ENCODE peak calls at places on chromosomes 7 and 10, in five cellular contexts. W is AG04449; I is naive thymus-derived CD4-positive, alpha-beta T cell; G is choroid plexus epithelial cell; V is GOT3. O is an unnamed sample.

GRCh38 chr7:1894906-1895663 is 225.0 kb downstream of the ELFN1 start:
- DNase-seq in W (no peak), I (no peak), G (no peak), V (no peak), O (no peak)

GRCh38 chr7:45716380-45717203 is 142.4 kb downstream of the ADCY1 start:
- DNase-seq in W (no peak), I (no peak), G (no peak), V (no peak), O (no peak)

GRCh38 chr10:127398967-127399350 is 150.2 kb upstream of the NPS start:
- DNase-seq in W (no peak), I (no peak), G (no peak), V (no peak), O (peak)

GRCh38 chr7:8216291-8216690 is 45.7 kb downstream of the ICA1 start:
- DNase-seq in W (no peak), I (no peak), G (no peak), V (no peak), O (no peak)

GRCh38 chr10:102119417-102120141 is 589 bp downstream of the LDB1 start:
- DNase-seq in W (no peak), I (peak), G (peak), V (no peak), O (no peak)

GRCh38 chr10:114648368-114648767 is 9.7 kb downstream of the ABLIM1 start:
- DNase-seq in W (peak), I (no peak), G (peak), V (no peak), O (peak)

GRCh38 chr7:1927942-1928341 is 257.9 kb downstream of the ELFN1 start:
- DNase-seq in W (no peak), I (no peak), G (no peak), V (no peak), O (no peak)

GRCh38 chr7:33724201-33724600 is 181.1 kb upstream of the BMPER start:
- DNase-seq in W (no peak), I (no peak), G (no peak), V (no peak), O (no peak)

GRCh38 chr7:156062286-156062685 is 250.0 kb upstream of the SHH start:
- DNase-seq in W (no peak), I (no peak), G (no peak), V (no peak), O (no peak)

GRCh38 chr10:1643911-1644810 is 93.2 kb downstream of the ADARB2 start:
- DNase-seq in W (no peak), I (no peak), G (no peak), V (no peak), O (no peak)

GRCh38 chr10:35268323-35268722 is 68.0 kb upstream of the CCNY start:
- DNase-seq in W (no peak), I (no peak), G (no peak), V (no peak), O (no peak)

GRCh38 chr7:74059681-74060588 is 23.7 kb upstream of the LIMK1 start:
- DNase-seq in W (no peak), I (no peak), G (no peak), V (no peak), O (peak)

GRCh38 chr10:35626971-35627507 is 15.1 kb downstream of the FZD8 start:
- DNase-seq in W (no peak), I (no peak), G (peak), V (no peak), O (peak)

GRCh38 chr7:83611776-83612175 is 37.2 kb downstream of the SEMA3E start:
- DNase-seq in W (no peak), I (no peak), G (no peak), V (no peak), O (no peak)

GRCh38 chr7:134702366-134703240 is 56.0 kb downstream of the BPGM start:
- DNase-seq in W (no peak), I (no peak), G (peak), V (no peak), O (peak)

GRCh38 chr10:120979435-120980315 is 128.5 kb downstream of the WDR11 start:
- DNase-seq in W (no peak), I (no peak), G (peak), V (no peak), O (no peak)

GRCh38 chr7:139490130-139490529 is 6.7 kb upstream of the KLRG2 start:
- DNase-seq in W (no peak), I (no peak), G (peak), V (no peak), O (no peak)

GRCh38 chr10:70779685-70780369 is 5.3 kb downstream of the TBATA start:
- DNase-seq in W (no peak), I (no peak), G (no peak), V (no peak), O (no peak)

GRCh38 chr7:66443946-66444345 is 184.7 kb upstream of the KCTD7 start:
- DNase-seq in W (no peak), I (no peak), G (no peak), V (no peak), O (no peak)

GRCh38 chr10:6301482-6302083 is 98.9 kb downstream of the PFKFB3 start:
- DNase-seq in W (no peak), I (no peak), G (no peak), V (no peak), O (no peak)

GRCh38 chr7:136869006-136869961 is 832 bp downstream of the CHRM2 start:
- DNase-seq in W (no peak), I (no peak), G (peak), V (no peak), O (no peak)

GRCh38 chr7:107961399-107961798 is 41.6 kb downstream of the LAMB1 start:
- DNase-seq in W (no peak), I (no peak), G (peak), V (no peak), O (no peak)

O was measured in retinal pigment epithelial cell.